ENCODE peak calls at places on chromosomes 5 and 9, in five cellular contexts. F is IMR-90, X is lower leg skin, V is erythroblast, I is A549. Q is an unnamed sample.

GRCh38 chr9:133634024-133634691 is 2.0 kb upstream of the DBH start:
- DNase-seq in F (no peak), X (no peak), V (no peak), I (no peak), Q (no peak)

GRCh38 chr9:37499297-37499696 is 13.5 kb downstream of the POLR1E start:
- DNase-seq in F (no peak), X (no peak), V (no peak), I (no peak), Q (no peak)

GRCh38 chr9:20636883-20637440 is 14.7 kb upstream of the MLLT3 start:
- DNase-seq in F (peak; percentile 47), X (no peak), V (peak; percentile 5), I (no peak), Q (no peak)

GRCh38 chr9:18979367-18979766 is 53.6 kb downstream of the SAXO1 start:
- DNase-seq in F (peak; percentile 71), X (no peak), V (no peak), I (no peak), Q (no peak)

GRCh38 chr5:146540421-146540820 is 24.4 kb upstream of the GPR151 start:
- DNase-seq in F (peak; percentile 13), X (no peak), V (no peak), I (no peak), Q (no peak)

GRCh38 chr9:125985142-125985997 is 238.2 kb downstream of the PBX3 start:
- DNase-seq in F (no peak), X (no peak), V (no peak), I (no peak), Q (no peak)

GRCh38 chr9:80134487-80134886 is 562.7 kb downstream of the TLE4 start:
- DNase-seq in F (no peak), X (no peak), V (no peak), I (no peak), Q (no peak)

GRCh38 chr9:127976498-127976897 is 4.3 kb downstream of the EEIG1 start:
- DNase-seq in F (no peak), X (no peak), V (no peak), I (no peak), Q (peak; percentile 27)

GRCh38 chr9:137761793-137762192 is 115.8 kb upstream of the CACNA1B start:
- DNase-seq in F (no peak), X (no peak), V (no peak), I (no peak), Q (peak; percentile 42)
- TF ChIP-seq POLR2A in F (no peak), X (no peak), V (no peak), I (no peak), Q (no peak)

GRCh38 chr5:53109436-53110127 is at the start of gene MOCS2:
- DNase-seq in F (peak; percentile 87), X (peak; percentile 85), V (peak; percentile 94), I (peak; percentile 87), Q (peak; percentile 89)
- TF ChIP-seq POLR2A in F (peak; percentile 43), X (no peak), V (peak; percentile 78), I (peak; percentile 95), Q (peak; percentile 69)

GRCh38 chr5:177495243-177496060 is 2.0 kb downstream of the PDLIM7 start:
- DNase-seq in F (peak; percentile 88), X (no peak), V (peak; percentile 67), I (peak; percentile 72), Q (peak; percentile 69)
- TF ChIP-seq POLR2A in F (peak; percentile 76), X (no peak), V (no peak), I (no peak), Q (no peak)

DNA sequence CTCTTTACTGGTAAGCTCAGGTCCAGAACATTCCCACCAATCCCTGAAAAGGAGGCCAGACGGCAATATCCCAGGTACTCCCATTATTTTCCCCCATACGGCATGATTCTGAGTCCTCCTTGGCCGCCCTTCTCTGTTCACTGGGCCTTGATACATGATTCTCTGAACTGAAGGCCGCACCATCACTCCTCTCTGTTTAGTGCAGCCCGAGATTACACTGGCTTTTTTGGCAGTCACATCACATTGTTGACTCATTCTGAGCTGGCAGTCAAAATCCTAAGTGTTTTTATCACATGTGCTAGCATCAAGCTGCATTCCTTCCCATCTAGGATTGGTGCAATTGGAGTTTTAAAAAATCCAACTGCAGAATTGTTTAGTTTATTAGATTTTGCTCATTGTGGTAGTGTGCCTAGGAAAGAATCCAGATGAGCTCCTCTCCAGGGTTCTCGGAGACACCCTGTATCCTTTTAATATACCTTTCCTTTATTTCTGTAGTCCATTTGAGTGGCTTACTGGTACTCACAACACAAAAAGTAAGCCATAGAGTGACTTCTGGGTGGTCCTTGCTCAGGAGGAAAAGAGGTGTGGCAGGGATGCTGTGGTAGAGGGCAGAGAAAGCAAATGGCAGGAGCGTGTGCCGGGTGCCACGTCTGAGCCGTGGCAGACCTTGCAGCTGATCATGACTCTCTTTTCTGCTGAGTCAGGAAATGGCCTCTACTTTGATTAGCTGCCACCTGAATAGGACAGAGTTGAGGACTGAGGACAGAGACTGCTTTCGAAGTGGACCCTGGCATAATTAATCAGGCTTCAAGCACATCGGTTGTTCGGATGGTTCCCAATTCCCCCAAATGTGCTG is 121.1 kb upstream of the IL12B start:
- DNase-seq in F (peak; percentile 98), X (peak; percentile 72), V (peak; percentile 45), I (peak; percentile 75), Q (peak; percentile 61)
- TF ChIP-seq POLR2A in F (no peak), X (no peak), V (no peak), I (no peak), Q (no peak)

GRCh38 chr5:139645495-139645871 is 2.7 kb upstream of the CXXC5 start:
- DNase-seq in F (no peak), X (no peak), V (no peak), I (no peak), Q (no peak)

GRCh38 chr5:139644646-139645494 is 3.3 kb upstream of the CXXC5 start:
- DNase-seq in F (no peak), X (no peak), V (no peak), I (no peak), Q (no peak)

GRCh38 chr5:139646912-139647391 is 1.2 kb upstream of the CXXC5 start:
- DNase-seq in F (no peak), X (no peak), V (peak; percentile 69), I (no peak), Q (peak; percentile 39)

GRCh38 chr5:139647406-139648204 is 544 bp upstream of the CXXC5 start:
- DNase-seq in F (no peak), X (no peak), V (peak; percentile 56), I (no peak), Q (no peak)

DNA sequence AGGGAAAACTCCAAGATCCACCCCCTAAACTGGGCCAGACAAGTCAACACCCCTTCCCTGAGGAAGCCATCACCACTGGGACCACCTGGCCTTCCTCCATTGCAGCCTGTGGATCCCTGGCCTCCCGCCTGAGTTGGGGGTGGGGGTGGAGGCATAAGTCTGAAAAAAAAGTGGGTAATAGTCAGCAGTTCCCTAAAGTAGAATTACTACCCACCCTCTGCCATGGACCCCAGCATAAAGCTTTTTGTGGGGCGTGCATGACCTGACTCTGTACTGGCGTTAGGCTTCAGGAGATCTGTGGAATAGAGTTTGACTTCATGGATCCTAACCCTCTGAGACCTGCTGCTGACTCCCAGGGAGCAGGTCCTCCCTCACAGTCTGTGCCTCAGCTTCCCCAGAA is 2.0 kb upstream of the CXXC5 start:
- DNase-seq in F (no peak), X (no peak), V (no peak), I (no peak), Q (no peak)
- TF ChIP-seq POLR2A in F (no peak), X (no peak), V (no peak), I (no peak), Q (no peak)

GRCh38 chr9:120646943-120647342 is 67.0 kb upstream of the CDK5RAP2 start:
- DNase-seq in F (no peak), X (no peak), V (no peak), I (no peak), Q (no peak)

GRCh38 chr9:120652902-120653301 is 61.4 kb downstream of the MEGF9 start:
- DNase-seq in F (no peak), X (no peak), V (no peak), I (no peak), Q (no peak)

GRCh38 chr9:120648581-120648980 is 65.7 kb downstream of the MEGF9 start:
- DNase-seq in F (no peak), X (no peak), V (no peak), I (no peak), Q (no peak)

GRCh38 chr9:120653762-120654161 is 60.5 kb downstream of the MEGF9 start:
- DNase-seq in F (no peak), X (no peak), V (peak; percentile 15), I (no peak), Q (no peak)

GRCh38 chr9:120650352-120650751 is 63.9 kb downstream of the MEGF9 start:
- DNase-seq in F (no peak), X (no peak), V (no peak), I (peak; percentile 31), Q (no peak)
- TF ChIP-seq POLR2A in F (no peak), X (no peak), V (no peak), I (no peak), Q (no peak)

GRCh38 chr5:60522299-60522915 is 177.6 kb downstream of the DEPDC1B start:
- DNase-seq in F (peak; percentile 76), X (no peak), V (no peak), I (no peak), Q (no peak)
- TF ChIP-seq POLR2A in F (no peak), X (no peak), V (no peak), I (no peak), Q (no peak)

DNA sequence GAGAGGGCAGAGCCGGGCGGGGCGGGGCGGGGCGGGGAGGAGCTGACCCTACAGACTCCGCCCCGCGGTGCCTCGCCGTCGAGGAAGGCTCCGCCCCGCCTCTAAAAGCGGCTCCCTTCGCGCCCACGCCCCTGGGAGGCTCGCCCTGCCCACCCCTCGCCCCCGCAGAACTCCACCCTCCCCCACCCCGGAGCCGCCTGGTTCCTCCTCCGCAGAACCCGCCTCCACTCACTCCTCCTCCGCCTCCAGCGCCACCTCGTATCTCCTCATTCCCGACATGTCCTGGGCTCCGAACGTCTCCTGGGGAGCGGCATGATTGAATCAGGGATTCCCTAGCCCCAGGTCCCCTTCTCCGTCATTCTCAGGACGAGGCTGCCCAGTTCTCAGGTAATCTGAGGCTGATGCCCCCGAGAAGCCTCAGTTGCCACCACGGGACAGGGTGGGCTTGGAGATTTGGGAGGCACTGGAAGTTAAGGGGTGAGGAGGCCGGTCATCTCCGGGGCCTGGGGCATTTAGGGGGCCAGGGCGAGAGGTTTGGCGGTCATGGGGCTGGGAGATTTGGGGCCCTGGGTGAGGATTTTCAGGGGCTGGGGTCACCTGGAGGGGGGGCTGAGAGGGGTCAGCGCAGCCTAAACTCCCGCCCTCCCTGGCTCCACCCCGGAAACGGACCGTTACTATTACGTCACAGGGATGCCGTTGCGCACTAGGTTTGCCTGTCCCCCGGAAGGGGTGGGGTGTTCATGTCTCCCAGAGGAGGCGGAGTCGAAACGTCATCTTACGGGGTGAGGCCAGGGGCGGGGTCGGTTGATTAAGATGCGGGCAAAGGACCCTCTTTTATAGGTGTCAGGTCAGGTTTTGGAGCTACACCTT is 3.2 kb upstream of the CCL27 start:
- DNase-seq in F (peak; percentile 95), X (peak; percentile 95), V (peak; percentile 96), I (peak; percentile 95), Q (peak; percentile 98)
- TF ChIP-seq POLR2A in F (peak; percentile 94), X (no peak), V (peak; percentile 69), I (peak; percentile 47), Q (peak; percentile 95)